ENCODE peak calls at places on chromosomes 16 and 17, in five cellular contexts. G, K, B, F and P are unnamed samples.

GRCh38 chr16:19415918-19416317 is 1.8 kb upstream of the TMC5 start:
- DNase-seq in G (no peak), K (no peak), B (no peak), F (no peak), P (no peak)

GRCh38 chr17:34990921-34991365 is 10.6 kb downstream of the LIG3 start:
- DNase-seq in G (peak), K (no peak), B (no peak), F (no peak), P (no peak)

GRCh38 chr16:84735846-84736586 is 36.2 kb downstream of the USP10 start:
- DNase-seq in G (peak), K (no peak), B (no peak), F (no peak), P (no peak)

GRCh38 chr16:2053897-2054296 is 6.1 kb downstream of the TSC2 start:
- DNase-seq in G (no peak), K (no peak), B (no peak), F (no peak), P (no peak)

GRCh38 chr17:80703109-80703508 is 158.5 kb downstream of the RPTOR start:
- DNase-seq in G (no peak), K (no peak), B (no peak), F (no peak), P (no peak)

GRCh38 chr16:67846063-67846319 is 742 bp upstream of the NUTF2 start:
- DNase-seq in G (no peak), K (no peak), B (no peak), F (no peak), P (no peak)

GRCh38 chr17:77440571-77440981 is 299.8 kb downstream of the SEC14L1 start:
- DNase-seq in G (no peak), K (no peak), B (no peak), F (no peak), P (no peak)

GRCh38 chr17:55735784-55736405 is 13.2 kb upstream of the TMEM100 start:
- DNase-seq in G (peak), K (no peak), B (peak), F (no peak), P (peak)

GRCh38 chr16:84999200-84999599 is 12.1 kb downstream of the ZDHHC7 start:
- DNase-seq in G (peak), K (no peak), B (no peak), F (no peak), P (no peak)

GRCh38 chr17:48555183-48555615 is 10.3 kb upstream of the HOXB2 start:
- DNase-seq in G (peak), K (peak), B (no peak), F (peak), P (peak)

GRCh38 chr16:24978370-24978914 is 36.7 kb downstream of the ARHGAP17 start:
- DNase-seq in G (no peak), K (no peak), B (no peak), F (no peak), P (no peak)

GRCh38 chr17:80152057-80152831 is 5.3 kb upstream of the EIF4A3 start:
- DNase-seq in G (peak), K (no peak), B (no peak), F (peak), P (no peak)

GRCh38 chr17:60720763-60721531 is 43.3 kb downstream of the BCAS3 start:
- DNase-seq in G (peak), K (no peak), B (peak), F (peak), P (peak)

GRCh38 chr17:64508683-64509082 is 1.9 kb downstream of the CEP95 start:
- DNase-seq in G (no peak), K (no peak), B (no peak), F (no peak), P (no peak)

GRCh38 chr16:17306745-17307144 is 164.0 kb downstream of the XYLT1 start:
- DNase-seq in G (no peak), K (no peak), B (no peak), F (no peak), P (no peak)

GRCh38 chr16:56480776-56481467 is 29.6 kb downstream of the OGFOD1 start:
- DNase-seq in G (peak), K (no peak), B (no peak), F (no peak), P (no peak)